ENCODE peak calls at places on chromosomes 3 and 15, in six cellular contexts. One of them, this sample, is unnamed.

GRCh38 chr15:63299981-63300575 is 22.7 kb downstream of the APH1B start:
- DNase-seq in GM12865: no peak
- DNase-seq in H1: no peak
- DNase-seq in RWPE1: no peak
- DNase-seq in fibroblast of lung: no peak
- DNase-seq in stomach: no peak
- DNase-seq in this sample: no peak

GRCh38 chr15:32957219-32957618 is 237.3 kb downstream of the FMN1 start:
- DNase-seq in GM12865: no peak
- DNase-seq in H1: no peak
- DNase-seq in RWPE1: no peak
- DNase-seq in fibroblast of lung: no peak
- DNase-seq in stomach: no peak
- DNase-seq in this sample: no peak

GRCh38 chr15:76802411-76802810 is 102.7 kb downstream of the SCAPER start:
- DNase-seq in GM12865: no peak
- DNase-seq in H1: no peak
- DNase-seq in RWPE1: no peak
- DNase-seq in fibroblast of lung: no peak
- DNase-seq in stomach: no peak
- DNase-seq in this sample: no peak

GRCh38 chr15:50881121-50882048 is 27.1 kb upstream of the AP4E1 start:
- DNase-seq in GM12865: peak
- DNase-seq in H1: no peak
- DNase-seq in RWPE1: no peak
- DNase-seq in fibroblast of lung: peak
- DNase-seq in stomach: no peak
- DNase-seq in this sample: no peak

GRCh38 chr15:57340673-57341259 is 35.5 kb upstream of the CGNL1 start:
- DNase-seq in GM12865: peak
- DNase-seq in H1: no peak
- DNase-seq in RWPE1: peak
- DNase-seq in fibroblast of lung: peak
- DNase-seq in stomach: peak
- DNase-seq in this sample: peak

GRCh38 chr3:108289159-108289558 is 7.2 kb upstream of the HHLA2 start:
- DNase-seq in GM12865: no peak
- DNase-seq in H1: no peak
- DNase-seq in RWPE1: no peak
- DNase-seq in fibroblast of lung: no peak
- DNase-seq in stomach: no peak
- DNase-seq in this sample: no peak

GRCh38 chr15:67303490-67304363 is 49.1 kb downstream of the IQCH start:
- DNase-seq in GM12865: peak
- DNase-seq in H1: no peak
- DNase-seq in RWPE1: peak
- DNase-seq in fibroblast of lung: peak
- DNase-seq in stomach: no peak
- DNase-seq in this sample: peak

GRCh38 chr3:52190294-52190841 is 7.6 kb upstream of the ALAS1 start:
- DNase-seq in GM12865: no peak
- DNase-seq in H1: no peak
- DNase-seq in RWPE1: no peak
- DNase-seq in fibroblast of lung: peak
- DNase-seq in stomach: peak
- DNase-seq in this sample: no peak

GRCh38 chr3:78725703-78726246 is 1042.0 kb downstream of the ROBO1 start:
- DNase-seq in GM12865: no peak
- DNase-seq in H1: no peak
- DNase-seq in RWPE1: no peak
- DNase-seq in fibroblast of lung: no peak
- DNase-seq in stomach: no peak
- DNase-seq in this sample: no peak

GRCh38 chr15:29922191-29922590 is 99.9 kb upstream of the TJP1 start:
- DNase-seq in GM12865: no peak
- DNase-seq in H1: no peak
- DNase-seq in RWPE1: no peak
- DNase-seq in fibroblast of lung: no peak
- DNase-seq in stomach: no peak
- DNase-seq in this sample: no peak

GRCh38 chr3:140323561-140323960 is 354.3 kb upstream of the TRIM42 start:
- DNase-seq in GM12865: no peak
- DNase-seq in H1: no peak
- DNase-seq in RWPE1: no peak
- DNase-seq in fibroblast of lung: no peak
- DNase-seq in stomach: no peak
- DNase-seq in this sample: no peak

GRCh38 chr3:46632792-46633191 is 20.5 kb downstream of the FAM240A start:
- DNase-seq in GM12865: no peak
- DNase-seq in H1: no peak
- DNase-seq in RWPE1: no peak
- DNase-seq in fibroblast of lung: peak
- DNase-seq in stomach: no peak
- DNase-seq in this sample: no peak

GRCh38 chr15:60634815-60635214 is 155.9 kb upstream of the ICE2 start:
- DNase-seq in GM12865: peak
- DNase-seq in H1: no peak
- DNase-seq in RWPE1: no peak
- DNase-seq in fibroblast of lung: no peak
- DNase-seq in stomach: no peak
- DNase-seq in this sample: peak

GRCh38 chr3:57557088-57557537 is 1.0 kb downstream of the PDE12 start:
- DNase-seq in GM12865: peak
- DNase-seq in H1: no peak
- DNase-seq in RWPE1: no peak
- DNase-seq in fibroblast of lung: peak
- DNase-seq in stomach: peak
- DNase-seq in this sample: peak

GRCh38 chr3:162141232-162141631 is 644.6 kb downstream of the OTOL1 start:
- DNase-seq in GM12865: no peak
- DNase-seq in H1: no peak
- DNase-seq in RWPE1: peak
- DNase-seq in fibroblast of lung: peak
- DNase-seq in stomach: no peak
- DNase-seq in this sample: no peak

GRCh38 chr3:12816521-12817340 is 20.3 kb downstream of the CAND2 start:
- DNase-seq in GM12865: no peak
- DNase-seq in H1: no peak
- DNase-seq in RWPE1: no peak
- DNase-seq in fibroblast of lung: no peak
- DNase-seq in stomach: no peak
- DNase-seq in this sample: no peak

GRCh38 chr15:68623301-68623892 is 44.6 kb downstream of the CORO2B start:
- DNase-seq in GM12865: no peak
- DNase-seq in H1: no peak
- DNase-seq in RWPE1: no peak
- DNase-seq in fibroblast of lung: peak
- DNase-seq in stomach: no peak
- DNase-seq in this sample: no peak

GRCh38 chr3:27914199-27914598 is 192.1 kb upstream of the EOMES start:
- DNase-seq in GM12865: peak
- DNase-seq in H1: no peak
- DNase-seq in RWPE1: no peak
- DNase-seq in fibroblast of lung: no peak
- DNase-seq in stomach: no peak
- DNase-seq in this sample: no peak

GRCh38 chr3:40116478-40117162 is 192.9 kb upstream of the EIF1B start:
- DNase-seq in GM12865: no peak
- DNase-seq in H1: no peak
- DNase-seq in RWPE1: peak
- DNase-seq in fibroblast of lung: no peak
- DNase-seq in stomach: no peak
- DNase-seq in this sample: no peak

GRCh38 chr3:151599103-151599672 is 134.5 kb upstream of the AADACL2 start:
- DNase-seq in GM12865: no peak
- DNase-seq in H1: no peak
- DNase-seq in RWPE1: no peak
- DNase-seq in fibroblast of lung: no peak
- DNase-seq in stomach: no peak
- DNase-seq in this sample: no peak

GRCh38 chr15:49427369-49427768 is 4.3 kb downstream of the FGF7 start:
- DNase-seq in GM12865: no peak
- DNase-seq in H1: no peak
- DNase-seq in RWPE1: no peak
- DNase-seq in fibroblast of lung: no peak
- DNase-seq in stomach: no peak
- DNase-seq in this sample: no peak

GRCh38 chr3:194622621-194623360 is 10.4 kb downstream of the TMEM44 start:
- DNase-seq in GM12865: no peak
- DNase-seq in H1: no peak
- DNase-seq in RWPE1: no peak
- DNase-seq in fibroblast of lung: no peak
- DNase-seq in stomach: no peak
- DNase-seq in this sample: no peak

GRCh38 chr3:128436214-128436613 is 30.5 kb downstream of the DNAJB8 start:
- DNase-seq in GM12865: no peak
- DNase-seq in H1: no peak
- DNase-seq in RWPE1: no peak
- DNase-seq in fibroblast of lung: no peak
- DNase-seq in stomach: no peak
- DNase-seq in this sample: no peak

GRCh38 chr3:128881576-128881975 is 2.2 kb downstream of the ACAD9 start:
- DNase-seq in GM12865: no peak
- DNase-seq in H1: no peak
- DNase-seq in RWPE1: no peak
- DNase-seq in fibroblast of lung: no peak
- DNase-seq in stomach: no peak
- DNase-seq in this sample: no peak

GRCh38 chr3:59480486-59480995 is 430.7 kb upstream of the CFAP20DC start:
- DNase-seq in GM12865: peak
- DNase-seq in H1: no peak
- DNase-seq in RWPE1: peak
- DNase-seq in fibroblast of lung: peak
- DNase-seq in stomach: no peak
- DNase-seq in this sample: no peak

GRCh38 chr3:194280777-194281176 is 70.4 kb downstream of the CPN2 start:
- DNase-seq in GM12865: no peak
- DNase-seq in H1: no peak
- DNase-seq in RWPE1: no peak
- DNase-seq in fibroblast of lung: no peak
- DNase-seq in stomach: no peak
- DNase-seq in this sample: no peak

GRCh38 chr15:82312611-82313349 is 36.5 kb downstream of the GOLGA6L10 start:
- DNase-seq in GM12865: no peak
- DNase-seq in H1: no peak
- DNase-seq in RWPE1: no peak
- DNase-seq in fibroblast of lung: peak
- DNase-seq in stomach: peak
- DNase-seq in this sample: no peak

GRCh38 chr3:71288269-71288930 is 295.1 kb downstream of the FOXP1 start:
- DNase-seq in GM12865: no peak
- DNase-seq in H1: no peak
- DNase-seq in RWPE1: no peak
- DNase-seq in fibroblast of lung: no peak
- DNase-seq in stomach: no peak
- DNase-seq in this sample: no peak

GRCh38 chr15:89837134-89837829 is 22.6 kb upstream of the ANPEP start:
- DNase-seq in GM12865: no peak
- DNase-seq in H1: no peak
- DNase-seq in RWPE1: no peak
- DNase-seq in fibroblast of lung: peak
- DNase-seq in stomach: no peak
- DNase-seq in this sample: no peak

GRCh38 chr3:31064021-31064420 is 169.6 kb upstream of the GADL1 start:
- DNase-seq in GM12865: no peak
- DNase-seq in H1: no peak
- DNase-seq in RWPE1: no peak
- DNase-seq in fibroblast of lung: peak
- DNase-seq in stomach: no peak
- DNase-seq in this sample: no peak
- TF ChIP-seq CTCF in GM12865: no peak
- TF ChIP-seq CTCF in H1: no peak
- TF ChIP-seq CTCF in RWPE1: no peak
- TF ChIP-seq CTCF in fibroblast of lung: no peak
- TF ChIP-seq CTCF in stomach: no peak
- TF ChIP-seq CTCF in this sample: no peak

GRCh38 chr3:94671078-94671477 is 608.2 kb downstream of the NSUN3 start:
- DNase-seq in GM12865: no peak
- DNase-seq in H1: no peak
- DNase-seq in RWPE1: no peak
- DNase-seq in fibroblast of lung: no peak
- DNase-seq in stomach: no peak
- DNase-seq in this sample: no peak

DNA sequence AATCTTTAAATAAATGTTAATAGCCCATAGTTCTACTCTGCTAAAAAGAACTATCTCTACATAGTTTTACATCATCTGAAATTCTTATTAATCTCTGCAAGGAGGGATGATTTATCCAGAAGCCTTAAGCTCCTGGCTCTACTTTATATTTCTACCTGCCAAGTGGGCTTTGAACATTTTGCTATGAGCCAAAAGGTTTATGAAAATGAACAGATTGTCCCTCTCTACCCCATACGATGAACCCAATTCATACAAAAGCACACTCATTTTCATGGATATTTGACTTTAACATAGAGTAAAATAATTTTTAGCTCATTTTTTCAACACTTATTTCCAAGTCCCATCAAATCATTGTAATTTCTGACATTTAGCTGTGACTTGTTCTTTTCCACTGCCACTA is 611.0 kb downstream of the NSUN3 start:
- DNase-seq in GM12865: no peak
- DNase-seq in H1: no peak
- DNase-seq in RWPE1: no peak
- DNase-seq in fibroblast of lung: no peak
- DNase-seq in stomach: no peak
- DNase-seq in this sample: no peak
- TF ChIP-seq CTCF in GM12865: no peak
- TF ChIP-seq CTCF in H1: no peak
- TF ChIP-seq CTCF in RWPE1: no peak
- TF ChIP-seq CTCF in fibroblast of lung: no peak
- TF ChIP-seq CTCF in stomach: no peak
- TF ChIP-seq CTCF in this sample: no peak

GRCh38 chr3:134312873-134313838 is 61.1 kb downstream of the AMOTL2 start:
- DNase-seq in GM12865: no peak
- DNase-seq in H1: no peak
- DNase-seq in RWPE1: peak
- DNase-seq in fibroblast of lung: peak
- DNase-seq in stomach: peak
- DNase-seq in this sample: no peak
- TF ChIP-seq CTCF in GM12865: no peak
- TF ChIP-seq CTCF in H1: peak
- TF ChIP-seq CTCF in RWPE1: no peak
- TF ChIP-seq CTCF in fibroblast of lung: peak
- TF ChIP-seq CTCF in stomach: no peak
- TF ChIP-seq CTCF in this sample: peak

DNA sequence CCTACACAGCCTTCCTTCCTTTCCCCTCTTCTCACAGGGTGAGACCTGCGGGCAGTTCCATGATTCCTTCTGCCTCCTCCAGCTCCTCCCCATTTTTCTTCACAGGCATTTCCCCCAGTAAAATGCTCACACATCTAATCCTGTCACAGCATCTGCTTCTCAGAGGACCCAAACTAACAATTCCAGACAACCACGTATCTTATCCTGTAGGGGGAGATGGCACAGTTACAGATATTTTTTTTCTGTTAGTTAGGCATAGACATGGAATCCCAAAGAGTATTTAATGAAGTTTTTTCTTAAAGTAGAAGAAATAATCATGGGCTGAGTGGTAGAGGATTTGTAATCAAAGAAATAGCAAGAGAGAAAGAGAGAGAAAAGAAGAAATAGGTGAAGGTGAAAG is 373.1 kb upstream of the ADAMTS9 start:
- DNase-seq in GM12865: no peak
- DNase-seq in H1: no peak
- DNase-seq in RWPE1: no peak
- DNase-seq in fibroblast of lung: no peak
- DNase-seq in stomach: no peak
- DNase-seq in this sample: no peak
- TF ChIP-seq CTCF in GM12865: no peak
- TF ChIP-seq CTCF in H1: peak
- TF ChIP-seq CTCF in RWPE1: no peak
- TF ChIP-seq CTCF in fibroblast of lung: no peak
- TF ChIP-seq CTCF in stomach: no peak
- TF ChIP-seq CTCF in this sample: no peak

This sample was measured in GM10248.